ENCODE peak calls at places on chromosomes 11 and 22, in five cellular contexts. Z is stomach, U is lower lobe of right lung, Y is GM23248, T is psoas muscle. W is an unnamed sample.

GRCh38 chr11:133906746-133907145 is 50.0 kb downstream of the IGSF9B start:
- DNase-seq in Z (no peak), U (peak; percentile 28), Y (no peak), T (no peak), W (no peak)

GRCh38 chr11:43486141-43486540 is 127.4 kb downstream of the TTC17 start:
- DNase-seq in Z (no peak), U (no peak), Y (peak; percentile 24), T (no peak), W (peak; percentile 4)

GRCh38 chr22:31812977-31813605 is 59.3 kb downstream of the DEPDC5 start:
- DNase-seq in Z (no peak), U (no peak), Y (no peak), T (no peak), W (no peak)

GRCh38 chr11:44446341-44446712 is 119.1 kb upstream of the CD82 start:
- DNase-seq in Z (peak; percentile 2), U (no peak), Y (peak; percentile 19), T (no peak), W (no peak)

GRCh38 chr22:43894122-43894521 is 2.3 kb upstream of the PNPLA5 start:
- DNase-seq in Z (no peak), U (no peak), Y (no peak), T (peak; percentile 26), W (no peak)

GRCh38 chr22:26367402-26368245 is 61.4 kb upstream of the ASPHD2 start:
- DNase-seq in Z (peak; percentile 41), U (no peak), Y (peak; percentile 77), T (no peak), W (peak; percentile 68)

GRCh38 chr11:6737872-6738466 is 33.8 kb downstream of the OR2AG2 start:
- DNase-seq in Z (peak; percentile 65), U (no peak), Y (peak; percentile 59), T (no peak), W (peak; percentile 74)

GRCh38 chr11:86182976-86183584 is 61.5 kb upstream of the EED start:
- DNase-seq in Z (peak; percentile 74), U (peak; percentile 53), Y (no peak), T (no peak), W (peak; percentile 83)

GRCh38 chr11:63761870-63762661 is 6.5 kb downstream of the ZFTA start:
- DNase-seq in Z (no peak), U (no peak), Y (no peak), T (peak; percentile 58), W (no peak)

GRCh38 chr22:46388647-46389046 is 53.1 kb downstream of the TRMU start:
- DNase-seq in Z (no peak), U (no peak), Y (no peak), T (no peak), W (no peak)

GRCh38 chr11:122287401-122287800 is 171.4 kb upstream of the BLID start:
- DNase-seq in Z (no peak), U (no peak), Y (no peak), T (no peak), W (no peak)

GRCh38 chr22:36925388-36926290 is 12.2 kb downstream of the CSF2RB start:
- DNase-seq in Z (no peak), U (no peak), Y (peak; percentile 49), T (no peak), W (peak; percentile 2)

GRCh38 chr22:26487996-26488395 is 4.3 kb downstream of the SRRD start:
- DNase-seq in Z (no peak), U (no peak), Y (no peak), T (no peak), W (no peak)

GRCh38 chr11:87324817-87325489 is 287.2 kb downstream of the TMEM135 start:
- DNase-seq in Z (no peak), U (no peak), Y (no peak), T (no peak), W (no peak)

GRCh38 chr11:46676436-46677158 is 23.8 kb downstream of the ARHGAP1 start:
- DNase-seq in Z (no peak), U (no peak), Y (no peak), T (no peak), W (no peak)

GRCh38 chr11:76188873-76189272 is 17.4 kb downstream of the WNT11 start:
- DNase-seq in Z (no peak), U (no peak), Y (no peak), T (no peak), W (no peak)

GRCh38 chr11:76193219-76193618 is 13.1 kb downstream of the WNT11 start:
- DNase-seq in Z (no peak), U (no peak), Y (no peak), T (no peak), W (no peak)

GRCh38 chr11:76189682-76190081 is 16.6 kb downstream of the WNT11 start:
- DNase-seq in Z (no peak), U (no peak), Y (no peak), T (no peak), W (no peak)

GRCh38 chr11:76186776-76187279 is 19.5 kb downstream of the WNT11 start:
- DNase-seq in Z (peak; percentile 59), U (no peak), Y (no peak), T (peak; percentile 68), W (no peak)

GRCh38 chr11:76190376-76190775 is 15.9 kb downstream of the WNT11 start:
- DNase-seq in Z (no peak), U (no peak), Y (no peak), T (no peak), W (no peak)
- H3K4me1 ChIP-seq in Z (peaks cover 11% of the 10 kb centered on the region), U (peaks cover 17% of the 10 kb centered on the region), Y (no peaks in the 10 kb centered on the region), T (peaks cover 5% of the 10 kb centered on the region), W (no peaks in the 10 kb centered on the region)

DNA sequence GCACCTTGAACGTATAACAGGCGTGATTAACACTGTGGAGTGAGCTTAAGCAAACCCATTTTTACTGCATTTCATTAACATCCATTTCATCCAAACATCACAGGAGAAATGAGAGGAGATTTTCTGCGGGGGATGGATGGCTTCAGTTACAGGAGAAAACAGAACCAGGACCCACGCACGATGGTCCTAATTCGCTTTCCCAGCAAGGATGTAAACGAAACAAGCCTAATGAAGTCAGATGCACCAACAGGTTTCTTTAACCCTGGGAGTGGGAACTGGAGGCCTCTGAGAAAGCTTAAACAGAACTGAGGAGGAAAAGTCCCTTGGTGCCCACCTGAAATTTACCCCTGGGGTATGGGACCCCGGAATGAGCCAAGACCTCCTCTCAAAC is 2.7 kb downstream of the CADM1 start:
- DNase-seq in Z (no peak), U (no peak), Y (no peak), T (no peak), W (no peak)
- H3K4me3 ChIP-seq in Z (peak overlapping the region; percentile 79), U (peak overlapping the region; percentile 63), Y (no peak overlapping the region), T (no peak overlapping the region), W (no peak overlapping the region)

GRCh38 chr22:38244106-38244505 is 28.7 kb downstream of the TMEM184B start:
- DNase-seq in Z (no peak), U (no peak), Y (no peak), T (no peak), W (no peak)

GRCh38 chr22:38243007-38243775 is 29.6 kb downstream of the TMEM184B start:
- DNase-seq in Z (peak; percentile 71), U (no peak), Y (no peak), T (peak; percentile 71), W (no peak)

GRCh38 chr22:38238519-38239051 is 34.2 kb downstream of the TMEM184B start:
- DNase-seq in Z (no peak), U (no peak), Y (peak; percentile 91), T (peak; percentile 47), W (peak; percentile 39)

GRCh38 chr22:38239101-38239761 is 33.6 kb downstream of the TMEM184B start:
- DNase-seq in Z (no peak), U (no peak), Y (peak; percentile 98), T (peak; percentile 46), W (peak; percentile 93)

DNA sequence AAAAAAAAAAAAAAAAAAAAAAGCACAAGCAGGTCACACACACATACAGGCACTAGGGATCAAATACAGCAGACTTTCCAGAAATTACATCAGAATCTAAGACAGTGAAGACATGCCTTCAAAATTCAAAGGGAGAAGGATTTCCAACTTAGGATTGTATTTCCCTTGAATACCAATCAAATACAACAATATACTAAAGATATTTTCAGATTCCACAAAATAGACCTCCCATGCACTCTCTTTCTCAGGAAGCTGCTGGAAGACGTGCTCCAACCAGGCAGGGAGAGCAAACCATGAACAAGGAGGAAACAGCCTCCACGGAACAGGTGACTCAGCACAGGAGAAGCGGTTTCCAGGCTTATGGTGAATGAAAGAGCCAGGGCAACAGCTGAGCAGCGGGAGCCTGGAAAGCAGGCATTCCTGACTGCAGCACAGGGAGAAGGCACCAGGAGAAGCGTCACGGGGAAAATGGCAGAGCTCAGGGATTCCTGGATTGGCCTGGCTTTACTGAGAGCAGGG is 32.0 kb downstream of the TMEM184B start:
- DNase-seq in Z (peak; percentile 71), U (no peak), Y (peak; percentile 93), T (peak; percentile 77), W (peak; percentile 83)
- H3K4me1 ChIP-seq in Z (peaks cover 58% of the 10 kb centered on the region), U (peaks cover 52% of the 10 kb centered on the region), Y (peaks cover 35% of the 10 kb centered on the region), T (peaks cover 45% of the 10 kb centered on the region), W (peaks cover 57% of the 10 kb centered on the region)

GRCh38 chr11:132844956-132845355 is 687.3 kb downstream of the OPCML start:
- DNase-seq in Z (no peak), U (no peak), Y (peak; percentile 91), T (no peak), W (peak; percentile 67)
- H3K4me3 ChIP-seq in Z (no peak overlapping the region), U (no peak overlapping the region), Y (no peak overlapping the region), T (no peak overlapping the region), W (no peak overlapping the region)

GRCh38 chr22:48495751-48496080 is 1332.0 kb downstream of the BRD1 start:
- DNase-seq in Z (no peak), U (peak; percentile 34), Y (no peak), T (peak; percentile 27), W (no peak)

GRCh38 chr22:48494256-48494967 is 1333.3 kb downstream of the BRD1 start:
- DNase-seq in Z (no peak), U (peak; percentile 26), Y (peak; percentile 9), T (peak; percentile 28), W (no peak)

GRCh38 chr22:48494968-48495750 is 1332.5 kb downstream of the BRD1 start:
- DNase-seq in Z (no peak), U (peak; percentile 32), Y (no peak), T (peak; percentile 40), W (no peak)

GRCh38 chr22:48492371-48493320 is 1335.0 kb downstream of the BRD1 start:
- DNase-seq in Z (peak; percentile 43), U (peak; percentile 69), Y (peak; percentile 87), T (peak; percentile 66), W (peak; percentile 58)

GRCh38 chr22:48493733-48494132 is 1333.9 kb downstream of the BRD1 start:
- DNase-seq in Z (no peak), U (no peak), Y (no peak), T (peak; percentile 6), W (no peak)
- H3K4me1 ChIP-seq in Z (no peaks in the 10 kb centered on the region), U (peaks cover 5% of the 10 kb centered on the region), Y (no peaks in the 10 kb centered on the region), T (no peaks in the 10 kb centered on the region), W (no peaks in the 10 kb centered on the region)

DNA sequence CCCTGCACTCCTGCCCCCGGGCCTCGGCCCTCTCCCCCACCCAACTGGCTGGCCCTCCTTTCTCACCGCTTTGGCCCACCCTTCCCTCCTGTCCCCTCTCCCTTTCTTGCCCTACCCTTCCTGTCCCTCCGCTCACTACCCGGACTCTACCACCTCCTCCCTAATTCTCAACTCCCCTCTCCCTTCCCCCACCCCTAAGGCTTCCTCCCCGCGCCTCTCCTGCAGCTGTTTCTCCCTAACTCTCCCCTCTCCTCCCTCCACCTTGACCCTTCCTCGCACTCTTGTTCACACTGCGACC is 416 bp downstream of the SLC15A3 start:
- DNase-seq in Z (no peak), U (no peak), Y (no peak), T (no peak), W (no peak)
- H3K4me3 ChIP-seq in Z (peak overlapping the region; percentile 69), U (peak overlapping the region; percentile 62), Y (peak overlapping the region; percentile 75), T (peak overlapping the region; percentile 63), W (no peak overlapping the region)

W was measured in PC-3.